ENCODE peak calls at places on chromosome 6, in five cellular contexts. Z, O, N, S and G are unnamed samples.

GRCh38 chr6:4848382-4849068 is 72.3 kb downstream of the CDYL start:
- DNase-seq in Z (no peak), O (no peak), N (peak; percentile 19), S (peak; percentile 55), G (peak; percentile 73)

GRCh38 chr6:125791151-125791819 is 525 bp downstream of the NCOA7 start:
- DNase-seq in Z (no peak), O (peak; percentile 52), N (peak; percentile 56), S (peak; percentile 43), G (peak; percentile 57)

GRCh38 chr6:42390228-42390934 is 61.3 kb downstream of the TRERF1 start:
- DNase-seq in Z (no peak), O (no peak), N (no peak), S (no peak), G (no peak)

GRCh38 chr6:145809785-145810184 is 4.8 kb downstream of the FBXO30 start:
- DNase-seq in Z (no peak), O (peak; percentile 43), N (peak; percentile 54), S (no peak), G (no peak)

GRCh38 chr6:158161566-158162254 is 6.4 kb downstream of the SERAC1 start:
- DNase-seq in Z (no peak), O (no peak), N (no peak), S (peak; percentile 71), G (peak; percentile 22)

GRCh38 chr6:167798453-167798852 is 28.3 kb upstream of the AFDN start:
- DNase-seq in Z (no peak), O (no peak), N (no peak), S (no peak), G (peak; percentile 57)

GRCh38 chr6:56259682-56260081 is 12.3 kb upstream of the COL21A1 start:
- DNase-seq in Z (no peak), O (peak; percentile 53), N (no peak), S (no peak), G (no peak)

GRCh38 chr6:144893737-144894151 is 608.6 kb downstream of the UTRN start:
- DNase-seq in Z (no peak), O (no peak), N (no peak), S (no peak), G (no peak)

GRCh38 chr6:16420715-16421461 is 182.5 kb downstream of the GMPR start:
- DNase-seq in Z (no peak), O (peak; percentile 83), N (peak; percentile 35), S (no peak), G (no peak)

GRCh38 chr6:112189494-112189893 is 64.9 kb downstream of the LAMA4 start:
- DNase-seq in Z (no peak), O (peak; percentile 5), N (no peak), S (no peak), G (no peak)

GRCh38 chr6:146905313-146905712 is 298.9 kb upstream of the STXBP5 start:
- DNase-seq in Z (no peak), O (peak; percentile 42), N (peak; percentile 26), S (no peak), G (peak; percentile 30)

GRCh38 chr6:163950159-163950558 is 535.6 kb downstream of the QKI start:
- DNase-seq in Z (no peak), O (peak; percentile 50), N (no peak), S (no peak), G (no peak)

GRCh38 chr6:145028144-145028818 is 707.0 kb downstream of the EPM2A start:
- DNase-seq in Z (no peak), O (peak; percentile 33), N (peak; percentile 50), S (no peak), G (peak; percentile 77)

GRCh38 chr6:121756643-121757042 is 321.2 kb downstream of the GJA1 start:
- DNase-seq in Z (no peak), O (no peak), N (no peak), S (no peak), G (no peak)

GRCh38 chr6:158381214-158381613 is 68.9 kb downstream of the TULP4 start:
- DNase-seq in Z (no peak), O (no peak), N (no peak), S (no peak), G (no peak)

GRCh38 chr6:31821301-31822037 is 6.1 kb upstream of the HSPA1B start:
- DNase-seq in Z (peak; percentile 45), O (peak; percentile 30), N (no peak), S (peak; percentile 69), G (peak; percentile 79)

GRCh38 chr6:28153546-28153945 is 11.9 kb downstream of the ZKSCAN8 start:
- DNase-seq in Z (no peak), O (no peak), N (no peak), S (no peak), G (no peak)

DNA sequence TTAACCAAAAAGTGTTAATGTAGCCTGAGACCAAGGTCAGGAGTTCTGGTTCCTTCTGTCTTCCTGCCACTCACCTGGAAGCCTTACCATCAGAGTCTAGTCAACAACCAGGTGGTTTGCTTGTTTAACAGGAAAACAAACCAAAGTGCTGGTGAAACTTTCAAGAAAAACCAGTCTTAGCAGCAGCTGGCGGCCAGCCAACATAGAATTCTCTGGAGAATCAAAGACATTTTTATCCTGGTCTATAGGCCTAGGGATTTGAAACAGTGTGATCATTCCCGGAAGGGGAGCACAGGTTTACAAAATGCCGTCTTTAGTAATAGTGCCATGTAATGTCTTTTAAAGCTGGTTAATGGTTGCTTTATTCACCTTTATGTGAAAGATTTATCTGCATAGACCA is 146.6 kb upstream of the AKIRIN2 start:
- DNase-seq in Z (no peak), O (no peak), N (no peak), S (no peak), G (no peak)
- H3K4ac ChIP-seq in Z (no peak overlapping the region), O (no peak overlapping the region), N (no peak overlapping the region), S (no peak overlapping the region), G (no peak overlapping the region)

GRCh38 chr6:35494161-35494563 is 2.7 kb downstream of the TEAD3 start:
- DNase-seq in Z (no peak), O (peak; percentile 44), N (peak; percentile 52), S (peak; percentile 49), G (no peak)

GRCh38 chr6:35489995-35490791 is 6.7 kb downstream of the TEAD3 start:
- DNase-seq in Z (peak; percentile 76), O (peak; percentile 81), N (peak; percentile 73), S (peak; percentile 88), G (peak; percentile 93)

GRCh38 chr6:35490821-35491557 is 5.9 kb downstream of the TEAD3 start:
- DNase-seq in Z (no peak), O (no peak), N (no peak), S (no peak), G (no peak)

GRCh38 chr6:35493307-35493983 is 3.4 kb downstream of the TEAD3 start:
- DNase-seq in Z (no peak), O (no peak), N (no peak), S (no peak), G (no peak)

DNA sequence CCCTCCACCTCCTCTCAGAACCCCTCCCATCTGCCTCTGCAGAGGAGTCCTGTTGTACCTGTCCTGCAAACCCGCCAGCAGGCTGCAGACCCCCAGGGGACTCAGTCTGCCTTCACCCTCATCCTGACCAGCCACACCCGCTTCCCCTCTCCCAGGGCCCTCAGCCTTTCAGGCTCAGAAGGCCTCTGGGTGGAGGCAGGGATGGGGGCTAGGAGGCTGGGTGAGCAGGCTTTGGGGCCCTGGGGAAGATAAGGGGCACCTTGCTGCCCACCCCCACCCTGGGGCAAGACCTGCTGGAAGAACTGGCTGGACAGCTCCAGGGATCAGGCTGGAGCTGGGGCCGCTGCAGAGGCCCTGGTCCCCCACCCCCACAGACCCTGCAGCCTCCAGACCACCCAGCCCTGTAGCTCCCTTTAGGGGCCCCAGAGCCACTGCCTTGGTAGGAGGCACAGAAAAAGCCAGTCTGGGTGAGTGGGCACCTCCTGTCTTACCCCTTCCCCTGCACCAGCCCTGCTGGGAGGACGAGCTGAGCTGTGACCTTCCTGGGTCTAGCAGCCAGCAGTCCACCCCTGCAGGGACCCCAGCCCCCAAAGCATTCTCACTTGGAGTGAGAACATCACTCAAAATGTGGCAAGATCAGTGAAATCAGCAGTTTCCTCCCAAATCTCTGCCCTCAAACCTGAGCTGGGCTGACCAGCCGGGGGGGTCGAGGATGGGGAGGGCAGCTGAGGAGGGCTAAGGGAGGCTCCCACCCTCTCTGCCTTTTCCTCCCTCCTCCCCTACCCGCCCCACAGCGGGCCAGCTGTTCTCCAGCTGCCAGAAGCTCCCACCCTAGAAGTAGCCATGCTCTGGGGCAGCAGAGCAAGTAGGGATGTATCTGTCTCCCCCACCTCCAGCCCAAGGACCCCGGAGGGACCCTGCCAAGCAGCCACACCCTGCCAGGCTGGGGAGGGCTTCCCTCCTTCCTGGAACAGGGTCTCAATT is 5.0 kb downstream of the TEAD3 start:
- DNase-seq in Z (no peak), O (no peak), N (no peak), S (peak; percentile 41), G (no peak)
- H3K79me1 ChIP-seq in Z (peaks cover 14% of the 10 kb centered on the region), O (peaks cover 90% of the 10 kb centered on the region), N (no peaks in the 10 kb centered on the region), S (no peaks in the 10 kb centered on the region), G (peaks cover 23% of the 10 kb centered on the region)

GRCh38 chr6:21740719-21741118 is 147.2 kb downstream of the SOX4 start:
- DNase-seq in Z (no peak), O (peak; percentile 85), N (peak; percentile 30), S (no peak), G (no peak)

GRCh38 chr6:21739241-21739640 is 145.7 kb downstream of the SOX4 start:
- DNase-seq in Z (no peak), O (no peak), N (no peak), S (no peak), G (no peak)

GRCh38 chr6:21739838-21740237 is 146.3 kb downstream of the SOX4 start:
- DNase-seq in Z (no peak), O (no peak), N (no peak), S (no peak), G (peak; percentile 72)

GRCh38 chr6:21742238-21742660 is 148.7 kb downstream of the SOX4 start:
- DNase-seq in Z (no peak), O (peak; percentile 98), N (peak; percentile 91), S (peak; percentile 51), G (peak; percentile 48)

DNA sequence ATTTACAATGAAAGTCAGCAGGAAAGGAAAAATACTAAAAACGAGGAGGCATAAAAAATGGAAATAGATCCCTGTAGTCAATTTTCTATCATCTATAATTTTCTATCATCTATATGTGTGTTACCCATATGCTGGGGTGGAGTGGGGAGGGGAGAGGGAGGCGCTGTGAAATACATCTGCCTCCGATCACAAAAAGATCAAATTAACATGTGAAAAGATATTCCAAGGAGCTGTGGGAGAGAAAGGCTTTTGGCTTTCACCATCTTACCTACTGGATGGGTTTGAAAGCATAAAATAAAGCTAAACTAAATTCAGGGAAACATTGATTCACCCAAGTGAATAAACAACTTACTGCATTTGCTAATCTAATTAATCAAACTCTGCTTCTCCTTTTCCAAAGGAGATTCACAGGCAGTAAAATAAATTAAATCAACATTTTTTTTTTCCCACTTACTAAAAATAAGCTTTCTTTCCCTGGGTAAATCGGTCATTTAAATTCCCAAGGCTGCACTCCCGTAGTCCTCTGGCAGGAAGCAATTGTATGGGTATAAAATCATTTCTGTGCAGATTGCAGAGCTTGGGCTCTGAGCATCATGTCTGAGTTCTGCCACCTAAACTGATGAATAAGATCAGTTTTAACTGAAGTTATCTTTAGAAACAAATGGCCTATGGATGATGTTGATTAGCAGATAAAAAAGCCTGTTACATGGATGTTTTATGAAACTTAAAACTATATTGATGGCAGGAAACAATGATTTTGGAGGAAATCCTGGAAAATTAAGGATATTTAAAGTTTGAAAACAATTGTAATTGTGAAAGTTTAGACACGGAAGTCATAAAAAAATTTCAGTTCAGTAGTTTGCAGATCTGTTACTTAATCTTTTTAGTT is 147.9 kb downstream of the SOX4 start:
- DNase-seq in Z (no peak), O (peak; percentile 43), N (peak; percentile 26), S (no peak), G (peak; percentile 51)
- H3K4me1 ChIP-seq in Z (peaks cover 18% of the 10 kb centered on the region), O (peaks cover 11% of the 10 kb centered on the region), N (no peaks in the 10 kb centered on the region), S (peaks cover 30% of the 10 kb centered on the region), G (peaks cover 29% of the 10 kb centered on the region)

DNA sequence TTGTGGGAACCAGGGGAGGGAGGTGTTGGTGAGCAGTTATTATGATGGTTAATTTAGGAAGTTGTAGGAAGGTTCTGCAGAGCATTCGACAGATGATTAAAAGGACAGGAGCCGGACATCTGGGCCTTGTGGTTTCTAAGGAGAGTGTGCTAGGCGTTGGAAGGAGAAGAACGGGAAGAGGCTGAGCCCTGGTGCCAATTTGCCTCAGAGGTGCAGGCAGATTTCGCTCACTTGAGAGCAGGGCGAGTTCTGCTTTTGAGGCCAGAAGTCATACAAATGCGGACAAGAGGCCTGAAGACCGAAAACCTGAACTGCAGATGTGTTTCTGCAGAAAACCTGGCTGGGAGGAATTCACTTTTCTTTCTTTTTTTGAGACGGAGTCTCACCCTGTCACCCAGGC is 30.5 kb upstream of the RPS6KA2 start:
- DNase-seq in Z (no peak), O (no peak), N (no peak), S (no peak), G (no peak)
- H3K4ac ChIP-seq in Z (no peak overlapping the region), O (no peak overlapping the region), N (no peak overlapping the region), S (no peak overlapping the region), G (no peak overlapping the region)